ENCODE peak calls at places on chromosomes 5 and 9, in ten cellular contexts. M is lower lobe of right lung; V is HCT116; J is tibial artery; Y is heart left ventricle; H is SJSA1; X is CD4-positive, alpha-beta memory T cell; G is body of pancreas; N is adipocyte; L is MM.1S. S is an unnamed sample. For H3K36me3, the result is how much of the 10 kb centered on the place peaks cover.

GRCh38 chr5:155839251-155840037 is 487.5 kb upstream of the SGCD start:
- DNase-seq in M (no peak), V (no peak), J (no peak), Y (no peak), H (no peak), X (no peak), G (no peak), N (no peak), L (no peak), S (peak)

GRCh38 chr5:21919417-21920022 is 933.6 kb downstream of the CDH12 start:
- DNase-seq in M (no peak), V (no peak), J (no peak), Y (no peak), H (no peak), X (no peak), G (peak), N (peak), L (peak), S (no peak)

GRCh38 chr5:7815757-7816534 is 35.0 kb downstream of the CFAP90 start:
- DNase-seq in M (peak), V (peak), J (peak), Y (peak), H (no peak), X (peak), G (peak), N (peak), L (peak), S (peak)

GRCh38 chr5:5341531-5342292 is 80.8 kb upstream of the ICE1 start:
- DNase-seq in M (no peak), V (no peak), J (no peak), Y (no peak), H (no peak), X (no peak), G (no peak), N (no peak), L (no peak), S (no peak)

GRCh38 chr5:175642998-175643397 is 14.9 kb upstream of the HRH2 start:
- DNase-seq in M (no peak), V (no peak), J (no peak), Y (no peak), H (no peak), X (no peak), G (no peak), N (no peak), L (no peak), S (no peak)

GRCh38 chr5:172745406-172745805 is 25.6 kb downstream of the DUSP1 start:
- DNase-seq in M (no peak), V (no peak), J (no peak), Y (no peak), H (no peak), X (no peak), G (no peak), N (no peak), L (no peak), S (no peak)

GRCh38 chr9:69004836-69005235 is 9.1 kb downstream of the PRKACG start:
- DNase-seq in M (no peak), V (no peak), J (no peak), Y (no peak), H (no peak), X (no peak), G (no peak), N (peak), L (no peak), S (no peak)

GRCh38 chr5:128869970-128870747 is 95.1 kb upstream of the SLC27A6 start:
- DNase-seq in M (no peak), V (no peak), J (no peak), Y (no peak), H (no peak), X (no peak), G (no peak), N (peak), L (no peak), S (no peak)

GRCh38 chr9:120360046-120360445 is 219.9 kb downstream of the CDK5RAP2 start:
- DNase-seq in M (no peak), V (no peak), J (no peak), Y (no peak), H (no peak), X (no peak), G (no peak), N (no peak), L (no peak), S (no peak)

GRCh38 chr5:21711854-21712752 is 1141.0 kb downstream of the CDH12 start:
- DNase-seq in M (no peak), V (no peak), J (no peak), Y (no peak), H (no peak), X (peak), G (no peak), N (peak), L (no peak), S (no peak)

GRCh38 chr5:174725261-174725990 is 1.0 kb downstream of the MSX2 start:
- DNase-seq in M (no peak), V (no peak), J (no peak), Y (no peak), H (no peak), X (no peak), G (no peak), N (no peak), L (no peak), S (no peak)

GRCh38 chr9:136762915-136763648 is 1.2 kb downstream of the LCN15 start:
- DNase-seq in M (peak), V (peak), J (no peak), Y (peak), H (peak), X (no peak), G (peak), N (peak), L (no peak), S (no peak)

GRCh38 chr5:149728303-149728702 is 1.8 kb upstream of the PPARGC1B start:
- DNase-seq in M (no peak), V (no peak), J (no peak), Y (no peak), H (no peak), X (no peak), G (no peak), N (no peak), L (no peak), S (no peak)

GRCh38 chr5:5432020-5432707 is 9.7 kb downstream of the ICE1 start:
- DNase-seq in M (no peak), V (no peak), J (no peak), Y (no peak), H (no peak), X (no peak), G (no peak), N (peak), L (no peak), S (no peak)

GRCh38 chr9:128892223-128892892 is 10.4 kb downstream of the LRRC8A start:
- DNase-seq in M (peak), V (no peak), J (peak), Y (peak), H (peak), X (no peak), G (peak), N (peak), L (no peak), S (no peak)

GRCh38 chr5:10301842-10302610 is 5.7 kb downstream of the CMBL start:
- DNase-seq in M (peak), V (no peak), J (no peak), Y (peak), H (no peak), X (no peak), G (peak), N (no peak), L (no peak), S (no peak)

GRCh38 chr9:21558627-21559401 is 76.7 kb upstream of the IFNE start:
- DNase-seq in M (no peak), V (no peak), J (no peak), Y (no peak), H (no peak), X (peak), G (no peak), N (peak), L (no peak), S (no peak)

GRCh38 chr5:96721351-96721970 is 59.3 kb downstream of the CAST start:
- DNase-seq in M (peak), V (no peak), J (peak), Y (no peak), H (no peak), X (no peak), G (no peak), N (peak), L (no peak), S (no peak)

GRCh38 chr9:10525972-10526371 is 86.8 kb downstream of the PTPRD start:
- DNase-seq in M (no peak), V (no peak), J (no peak), Y (no peak), H (no peak), X (no peak), G (no peak), N (no peak), L (no peak), S (no peak)

GRCh38 chr5:127446626-127447025 is 70.8 kb upstream of the PRRC1 start:
- DNase-seq in M (no peak), V (no peak), J (no peak), Y (no peak), H (no peak), X (no peak), G (no peak), N (peak), L (peak), S (no peak)

GRCh38 chr9:17134843-17135577 is at the start of gene CNTLN:
- DNase-seq in M (peak), V (peak), J (peak), Y (peak), H (peak), X (no peak), G (peak), N (peak), L (peak), S (peak)

GRCh38 chr9:25935188-25935587 is 256.9 kb upstream of the TUSC1 start:
- DNase-seq in M (no peak), V (no peak), J (no peak), Y (no peak), H (no peak), X (no peak), G (no peak), N (no peak), L (no peak), S (no peak)

GRCh38 chr9:90025816-90026215 is 421.0 kb downstream of the GADD45G start:
- DNase-seq in M (no peak), V (no peak), J (no peak), Y (no peak), H (no peak), X (no peak), G (no peak), N (no peak), L (no peak), S (no peak)

GRCh38 chr5:157710887-157711286 is 20.3 kb upstream of the THG1L start:
- DNase-seq in M (no peak), V (no peak), J (no peak), Y (no peak), H (no peak), X (no peak), G (no peak), N (peak), L (no peak), S (no peak)

GRCh38 chr5:1637639-1638481 is 114.1 kb upstream of the LPCAT1 start:
- DNase-seq in M (peak), V (no peak), J (no peak), Y (peak), H (no peak), X (no peak), G (no peak), N (no peak), L (no peak), S (no peak)

GRCh38 chr9:110971234-110971633 is 67.0 kb downstream of the LPAR1 start:
- DNase-seq in M (no peak), V (no peak), J (no peak), Y (no peak), H (no peak), X (no peak), G (no peak), N (no peak), L (no peak), S (no peak)

GRCh38 chr9:75482566-75482965 is 394.3 kb downstream of the OSTF1 start:
- DNase-seq in M (no peak), V (no peak), J (no peak), Y (no peak), H (no peak), X (no peak), G (no peak), N (no peak), L (no peak), S (no peak)

GRCh38 chr9:130590305-130590704 is 10.9 kb downstream of the FUBP3 start:
- DNase-seq in M (no peak), V (no peak), J (no peak), Y (no peak), H (no peak), X (no peak), G (no peak), N (no peak), L (no peak), S (no peak)

GRCh38 chr5:139394123-139394653 is 716 bp downstream of the PROB1 start:
- DNase-seq in M (no peak), V (no peak), J (no peak), Y (no peak), H (no peak), X (no peak), G (no peak), N (peak), L (peak), S (peak)

GRCh38 chr9:13427587-13427986 is 148.1 kb upstream of the MPDZ start:
- DNase-seq in M (no peak), V (no peak), J (no peak), Y (no peak), H (no peak), X (peak), G (no peak), N (peak), L (peak), S (peak)

GRCh38 chr9:33287087-33287490 is 3.2 kb upstream of the NFX1 start:
- DNase-seq in M (no peak), V (peak), J (peak), Y (peak), H (peak), X (peak), G (peak), N (peak), L (peak), S (no peak)

GRCh38 chr9:129720865-129721545 is 31.8 kb downstream of the PTGES start:
- DNase-seq in M (no peak), V (no peak), J (no peak), Y (no peak), H (no peak), X (no peak), G (no peak), N (no peak), L (no peak), S (no peak)

GRCh38 chr9:88587182-88587581 is 52.2 kb downstream of the NXNL2 start:
- DNase-seq in M (no peak), V (no peak), J (no peak), Y (no peak), H (no peak), X (no peak), G (no peak), N (peak), L (no peak), S (no peak)

GRCh38 chr5:133687212-133688051 is 75.1 kb upstream of the FSTL4 start:
- DNase-seq in M (no peak), V (no peak), J (no peak), Y (no peak), H (no peak), X (no peak), G (no peak), N (no peak), L (no peak), S (no peak)

GRCh38 chr5:23466401-23466886 is 41.0 kb upstream of the PRDM9 start:
- DNase-seq in M (no peak), V (no peak), J (no peak), Y (no peak), H (no peak), X (no peak), G (no peak), N (no peak), L (no peak), S (no peak)

GRCh38 chr5:19880859-19881436 is 107.1 kb downstream of the CDH18 start:
- DNase-seq in M (no peak), V (no peak), J (no peak), Y (no peak), H (no peak), X (no peak), G (no peak), N (no peak), L (no peak), S (no peak)

GRCh38 chr5:151064916-151065499 is 15.8 kb downstream of the TNIP1 start:
- DNase-seq in M (no peak), V (no peak), J (no peak), Y (no peak), H (no peak), X (no peak), G (no peak), N (no peak), L (no peak), S (no peak)

GRCh38 chr5:151060742-151061141 is 20.1 kb downstream of the TNIP1 start:
- DNase-seq in M (no peak), V (no peak), J (no peak), Y (no peak), H (no peak), X (no peak), G (no peak), N (no peak), L (no peak), S (no peak)

GRCh38 chr5:151062405-151063135 is 18.3 kb downstream of the TNIP1 start:
- DNase-seq in M (no peak), V (no peak), J (no peak), Y (no peak), H (no peak), X (no peak), G (no peak), N (no peak), L (no peak), S (no peak)

GRCh38 chr5:151063590-151063989 is 17.2 kb downstream of the TNIP1 start:
- DNase-seq in M (no peak), V (no peak), J (no peak), Y (no peak), H (no peak), X (no peak), G (no peak), N (no peak), L (no peak), S (no peak)

DNA sequence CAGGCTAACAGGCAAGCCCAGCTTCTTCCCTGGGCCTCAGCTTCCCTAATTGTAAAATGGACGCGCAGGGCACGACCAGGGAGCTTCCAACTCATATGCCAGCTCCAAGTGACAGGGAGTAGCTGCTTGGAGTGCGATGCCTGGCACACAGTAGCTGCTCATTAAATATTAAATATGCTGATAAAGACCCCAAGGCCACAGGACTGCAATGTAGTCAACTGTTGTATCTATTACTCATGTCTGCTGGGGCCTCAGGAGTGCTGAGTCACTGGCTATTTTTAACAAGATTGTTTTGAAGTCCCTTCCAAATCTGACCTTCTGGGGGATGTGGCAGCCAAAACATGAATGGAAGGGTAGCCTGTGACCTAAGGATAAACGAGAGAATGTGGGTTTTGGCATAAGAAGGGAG is 17.7 kb downstream of the TNIP1 start:
- DNase-seq in M (no peak), V (no peak), J (peak), Y (peak), H (peak), X (no peak), G (peak), N (peak), L (no peak), S (no peak)
- H3K36me3 ChIP-seq in M (half or more), V (under half), J (under half), Y (under half), H (half or more), X (half or more), G (under half), N (half or more), L (under half), S (half or more)

GRCh38 chr5:32419791-32420190 is 24.7 kb downstream of the ZFR start:
- DNase-seq in M (no peak), V (no peak), J (no peak), Y (no peak), H (no peak), X (no peak), G (no peak), N (no peak), L (no peak), S (no peak)

GRCh38 chr5:32420506-32420905 is 24.0 kb downstream of the ZFR start:
- DNase-seq in M (no peak), V (no peak), J (no peak), Y (no peak), H (no peak), X (no peak), G (no peak), N (peak), L (no peak), S (no peak)

GRCh38 chr5:32426440-32427151 is 17.9 kb downstream of the ZFR start:
- DNase-seq in M (no peak), V (no peak), J (no peak), Y (no peak), H (no peak), X (no peak), G (no peak), N (no peak), L (no peak), S (no peak)

GRCh38 chr5:32421075-32421474 is 23.5 kb downstream of the ZFR start:
- DNase-seq in M (no peak), V (no peak), J (no peak), Y (no peak), H (no peak), X (no peak), G (no peak), N (no peak), L (peak), S (no peak)

GRCh38 chr5:32422697-32423096 is 21.8 kb downstream of the ZFR start:
- DNase-seq in M (no peak), V (no peak), J (no peak), Y (no peak), H (no peak), X (no peak), G (no peak), N (no peak), L (no peak), S (no peak)
- H3K36me3 ChIP-seq in M (under half), V (under half), J (under half), Y (under half), H (under half), X (under half), G (under half), N (under half), L (under half), S (under half)

GRCh38 chr9:105309531-105309931 is 65.1 kb downstream of the SLC44A1 start:
- DNase-seq in M (no peak), V (no peak), J (no peak), Y (no peak), H (no peak), X (no peak), G (no peak), N (no peak), L (no peak), S (no peak)
- H3K36me3 ChIP-seq in M (under half), V (under half), J (under half), Y (under half), H (under half), X (under half), G (under half), N (under half), L (under half), S (under half)

GRCh38 chr9:34383904-34384303 is 7.2 kb upstream of the MYORG start:
- DNase-seq in M (no peak), V (no peak), J (no peak), Y (no peak), H (no peak), X (no peak), G (no peak), N (no peak), L (no peak), S (no peak)
- H3K36me3 ChIP-seq in M (under half), V (under half), J (under half), Y (under half), H (under half), X (under half), G (under half), N (under half), L (under half), S (under half)

S was measured in GM06990.